ENCODE peak calls at places on chromosomes 3 and 15, in seven cellular contexts. One of them, this sample, is unnamed.

GRCh38 chr15:66798426-66799061 is 96.5 kb downstream of the SMAD6 start:
- DNase-seq in upper lobe of right lung: no peak
- DNase-seq in HAP-1: peak
- DNase-seq in cardiac fibroblast: peak
- DNase-seq in IMR-90: peak
- DNase-seq in transverse colon: no peak
- DNase-seq in CD8-positive, alpha-beta T cell: no peak
- DNase-seq in this sample: no peak

GRCh38 chr3:46959169-46959515 is 17.4 kb downstream of the CCDC12 start:
- DNase-seq in transverse colon: no peak
- DNase-seq in IMR-90: no peak
- DNase-seq in CD8-positive, alpha-beta T cell: peak
- DNase-seq in upper lobe of right lung: no peak
- DNase-seq in HAP-1: no peak
- DNase-seq in cardiac fibroblast: no peak
- DNase-seq in this sample: no peak

GRCh38 chr15:51726302-51727073 is 11.0 kb downstream of the LYSMD2 start:
- DNase-seq in IMR-90: peak
- DNase-seq in cardiac fibroblast: peak
- DNase-seq in HAP-1: peak
- DNase-seq in CD8-positive, alpha-beta T cell: peak
- DNase-seq in upper lobe of right lung: no peak
- DNase-seq in transverse colon: peak
- DNase-seq in this sample: peak

GRCh38 chr3:66140763-66141372 is 79.9 kb upstream of the SLC25A26 start:
- DNase-seq in upper lobe of right lung: no peak
- DNase-seq in cardiac fibroblast: no peak
- DNase-seq in CD8-positive, alpha-beta T cell: no peak
- DNase-seq in transverse colon: no peak
- DNase-seq in HAP-1: no peak
- DNase-seq in IMR-90: no peak
- DNase-seq in this sample: peak

GRCh38 chr3:32969656-32970055 is 18.2 kb downstream of the CCR4 start:
- DNase-seq in IMR-90: peak
- DNase-seq in transverse colon: no peak
- DNase-seq in upper lobe of right lung: no peak
- DNase-seq in CD8-positive, alpha-beta T cell: no peak
- DNase-seq in cardiac fibroblast: peak
- DNase-seq in HAP-1: no peak
- DNase-seq in this sample: no peak

GRCh38 chr3:188861847-188862740 is 309.7 kb upstream of the TPRG1 start:
- DNase-seq in upper lobe of right lung: no peak
- DNase-seq in HAP-1: no peak
- DNase-seq in transverse colon: no peak
- DNase-seq in cardiac fibroblast: peak
- DNase-seq in IMR-90: peak
- DNase-seq in CD8-positive, alpha-beta T cell: no peak
- DNase-seq in this sample: peak

GRCh38 chr15:41387646-41388045 is 14.7 kb downstream of the NDUFAF1 start:
- DNase-seq in upper lobe of right lung: no peak
- DNase-seq in transverse colon: no peak
- DNase-seq in HAP-1: no peak
- DNase-seq in cardiac fibroblast: no peak
- DNase-seq in IMR-90: no peak
- DNase-seq in CD8-positive, alpha-beta T cell: no peak
- DNase-seq in this sample: no peak

GRCh38 chr15:77838061-77838460 is 205.3 kb upstream of the LINGO1 start:
- DNase-seq in HAP-1: no peak
- DNase-seq in CD8-positive, alpha-beta T cell: no peak
- DNase-seq in transverse colon: no peak
- DNase-seq in cardiac fibroblast: no peak
- DNase-seq in upper lobe of right lung: peak
- DNase-seq in IMR-90: no peak
- DNase-seq in this sample: no peak

GRCh38 chr3:157585386-157585785 is 82.2 kb upstream of the VEPH1 start:
- DNase-seq in cardiac fibroblast: peak
- DNase-seq in HAP-1: no peak
- DNase-seq in IMR-90: no peak
- DNase-seq in transverse colon: peak
- DNase-seq in upper lobe of right lung: no peak
- DNase-seq in CD8-positive, alpha-beta T cell: no peak
- DNase-seq in this sample: no peak

GRCh38 chr15:68190048-68190447 is 15.1 kb downstream of the CALML4 start:
- DNase-seq in IMR-90: no peak
- DNase-seq in CD8-positive, alpha-beta T cell: no peak
- DNase-seq in transverse colon: no peak
- DNase-seq in HAP-1: no peak
- DNase-seq in cardiac fibroblast: no peak
- DNase-seq in upper lobe of right lung: no peak
- DNase-seq in this sample: no peak

GRCh38 chr15:81002254-81003022 is 1.7 kb downstream of the TLNRD1 start:
- DNase-seq in HAP-1: no peak
- DNase-seq in CD8-positive, alpha-beta T cell: peak
- DNase-seq in transverse colon: peak
- DNase-seq in cardiac fibroblast: no peak
- DNase-seq in upper lobe of right lung: no peak
- DNase-seq in IMR-90: no peak
- DNase-seq in this sample: no peak

GRCh38 chr3:197542741-197543454 is 12.9 kb downstream of the BDH1 start:
- DNase-seq in upper lobe of right lung: no peak
- DNase-seq in HAP-1: no peak
- DNase-seq in cardiac fibroblast: no peak
- DNase-seq in transverse colon: no peak
- DNase-seq in CD8-positive, alpha-beta T cell: no peak
- DNase-seq in IMR-90: no peak
- DNase-seq in this sample: no peak

GRCh38 chr3:127135241-127136023 is 57.5 kb upstream of the PRR23E start:
- DNase-seq in HAP-1: peak
- DNase-seq in CD8-positive, alpha-beta T cell: no peak
- DNase-seq in cardiac fibroblast: peak
- DNase-seq in upper lobe of right lung: no peak
- DNase-seq in transverse colon: no peak
- DNase-seq in IMR-90: peak
- DNase-seq in this sample: no peak

GRCh38 chr3:87236093-87236492 is 9.0 kb downstream of the CHMP2B start:
- DNase-seq in transverse colon: no peak
- DNase-seq in HAP-1: no peak
- DNase-seq in CD8-positive, alpha-beta T cell: no peak
- DNase-seq in IMR-90: no peak
- DNase-seq in upper lobe of right lung: no peak
- DNase-seq in cardiac fibroblast: no peak
- DNase-seq in this sample: no peak

GRCh38 chr3:117144832-117145231 is 435.3 kb downstream of the TUSC7 start:
- DNase-seq in transverse colon: no peak
- DNase-seq in IMR-90: peak
- DNase-seq in CD8-positive, alpha-beta T cell: no peak
- DNase-seq in cardiac fibroblast: peak
- DNase-seq in HAP-1: no peak
- DNase-seq in upper lobe of right lung: no peak
- DNase-seq in this sample: peak

GRCh38 chr3:181250714-181251113 is 261.2 kb upstream of the DNAJC19 start:
- DNase-seq in upper lobe of right lung: no peak
- DNase-seq in cardiac fibroblast: no peak
- DNase-seq in IMR-90: no peak
- DNase-seq in HAP-1: no peak
- DNase-seq in CD8-positive, alpha-beta T cell: no peak
- DNase-seq in transverse colon: no peak
- DNase-seq in this sample: no peak

GRCh38 chr15:99085413-99086326 is 19.2 kb upstream of the SYNM start:
- DNase-seq in upper lobe of right lung: no peak
- DNase-seq in HAP-1: no peak
- DNase-seq in transverse colon: no peak
- DNase-seq in CD8-positive, alpha-beta T cell: no peak
- DNase-seq in cardiac fibroblast: peak
- DNase-seq in IMR-90: peak
- DNase-seq in this sample: peak

GRCh38 chr15:44153352-44153751 is 41.7 kb downstream of the FRMD5 start:
- DNase-seq in IMR-90: peak
- DNase-seq in transverse colon: no peak
- DNase-seq in cardiac fibroblast: no peak
- DNase-seq in upper lobe of right lung: no peak
- DNase-seq in CD8-positive, alpha-beta T cell: no peak
- DNase-seq in HAP-1: no peak
- DNase-seq in this sample: no peak

GRCh38 chr15:44159492-44159891 is 35.6 kb downstream of the FRMD5 start:
- DNase-seq in transverse colon: no peak
- DNase-seq in HAP-1: no peak
- DNase-seq in upper lobe of right lung: no peak
- DNase-seq in CD8-positive, alpha-beta T cell: no peak
- DNase-seq in cardiac fibroblast: no peak
- DNase-seq in IMR-90: no peak
- DNase-seq in this sample: no peak

GRCh38 chr15:44157679-44158078 is 37.4 kb downstream of the FRMD5 start:
- DNase-seq in HAP-1: no peak
- DNase-seq in upper lobe of right lung: no peak
- DNase-seq in CD8-positive, alpha-beta T cell: no peak
- DNase-seq in cardiac fibroblast: peak
- DNase-seq in transverse colon: no peak
- DNase-seq in IMR-90: peak
- DNase-seq in this sample: peak

GRCh38 chr15:44163370-44163769 is 31.7 kb downstream of the FRMD5 start:
- DNase-seq in cardiac fibroblast: peak
- DNase-seq in HAP-1: no peak
- DNase-seq in upper lobe of right lung: no peak
- DNase-seq in IMR-90: peak
- DNase-seq in transverse colon: no peak
- DNase-seq in CD8-positive, alpha-beta T cell: no peak
- DNase-seq in this sample: no peak

GRCh38 chr15:44158111-44158510 is 37.0 kb downstream of the FRMD5 start:
- DNase-seq in IMR-90: no peak
- DNase-seq in CD8-positive, alpha-beta T cell: no peak
- DNase-seq in HAP-1: no peak
- DNase-seq in cardiac fibroblast: no peak
- DNase-seq in upper lobe of right lung: no peak
- DNase-seq in transverse colon: no peak
- DNase-seq in this sample: no peak
- H3K4me3 ChIP-seq in IMR-90: no peak
- H3K4me3 ChIP-seq in CD8-positive, alpha-beta T cell: no peak
- H3K4me3 ChIP-seq in HAP-1: no peak
- H3K4me3 ChIP-seq in cardiac fibroblast: no peak
- H3K4me3 ChIP-seq in upper lobe of right lung: no peak
- H3K4me3 ChIP-seq in transverse colon: no peak
- H3K4me3 ChIP-seq in this sample: no peak

GRCh38 chr3:187750513-187751123 is 5.3 kb upstream of the BCL6 start:
- DNase-seq in HAP-1: no peak
- DNase-seq in transverse colon: peak
- DNase-seq in upper lobe of right lung: no peak
- DNase-seq in cardiac fibroblast: no peak
- DNase-seq in IMR-90: peak
- DNase-seq in CD8-positive, alpha-beta T cell: no peak
- DNase-seq in this sample: no peak
- H3K4me3 ChIP-seq in HAP-1: no peak
- H3K4me3 ChIP-seq in transverse colon: no peak
- H3K4me3 ChIP-seq in upper lobe of right lung: peak
- H3K4me3 ChIP-seq in cardiac fibroblast: no peak
- H3K4me3 ChIP-seq in IMR-90: peak
- H3K4me3 ChIP-seq in CD8-positive, alpha-beta T cell: no peak
- H3K4me3 ChIP-seq in this sample: peak

DNA sequence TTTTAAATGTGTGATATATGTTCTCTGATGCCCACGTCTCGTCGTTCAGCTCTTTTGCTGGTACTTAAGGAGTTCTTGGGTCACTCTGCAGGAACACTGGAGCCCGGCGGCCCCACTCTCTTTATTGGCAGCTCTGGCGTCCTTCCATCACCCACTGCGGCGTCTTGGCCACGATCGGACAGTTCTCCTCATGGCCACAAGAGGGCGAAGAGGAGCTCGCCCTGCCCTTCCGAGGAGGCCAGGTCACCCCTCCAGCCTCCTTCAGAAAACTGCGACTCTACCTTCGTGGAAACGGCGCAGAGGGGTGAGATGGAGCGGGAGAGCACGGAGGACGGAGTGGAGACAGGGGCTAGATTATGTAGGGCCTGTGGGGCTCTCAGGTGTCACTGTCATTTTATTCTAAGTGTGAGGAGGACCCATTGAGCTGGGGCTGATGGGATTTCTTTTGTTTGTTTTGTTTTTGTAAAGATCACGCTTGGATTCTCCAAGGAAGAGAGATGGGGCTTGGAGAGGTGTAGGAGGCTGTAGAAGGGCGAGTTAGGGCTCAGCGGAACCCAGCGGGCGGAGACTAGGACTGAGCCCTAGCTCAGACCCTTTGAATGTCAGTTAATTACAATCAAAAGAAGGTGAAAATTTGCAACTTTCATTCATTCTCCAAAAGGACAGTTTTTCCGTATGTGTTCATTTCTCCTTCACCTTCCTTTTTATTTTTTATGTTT is 28.0 kb upstream of the GABRA5 start:
- DNase-seq in IMR-90: no peak
- DNase-seq in transverse colon: no peak
- DNase-seq in cardiac fibroblast: no peak
- DNase-seq in HAP-1: peak
- DNase-seq in CD8-positive, alpha-beta T cell: no peak
- DNase-seq in upper lobe of right lung: no peak
- DNase-seq in this sample: no peak
- H3K4me3 ChIP-seq in IMR-90: no peak
- H3K4me3 ChIP-seq in transverse colon: no peak
- H3K4me3 ChIP-seq in cardiac fibroblast: no peak
- H3K4me3 ChIP-seq in HAP-1: no peak
- H3K4me3 ChIP-seq in CD8-positive, alpha-beta T cell: no peak
- H3K4me3 ChIP-seq in upper lobe of right lung: no peak
- H3K4me3 ChIP-seq in this sample: no peak

GRCh38 chr3:16147226-16147625 is 27.3 kb upstream of the GALNT15 start:
- DNase-seq in cardiac fibroblast: peak
- DNase-seq in transverse colon: no peak
- DNase-seq in CD8-positive, alpha-beta T cell: no peak
- DNase-seq in HAP-1: no peak
- DNase-seq in IMR-90: peak
- DNase-seq in upper lobe of right lung: no peak
- DNase-seq in this sample: peak
- H3K4me3 ChIP-seq in cardiac fibroblast: no peak
- H3K4me3 ChIP-seq in transverse colon: no peak
- H3K4me3 ChIP-seq in CD8-positive, alpha-beta T cell: no peak
- H3K4me3 ChIP-seq in HAP-1: no peak
- H3K4me3 ChIP-seq in IMR-90: no peak
- H3K4me3 ChIP-seq in upper lobe of right lung: no peak
- H3K4me3 ChIP-seq in this sample: no peak

GRCh38 chr3:13416002-13416793 is 3.9 kb downstream of the NUP210 start:
- DNase-seq in transverse colon: no peak
- DNase-seq in cardiac fibroblast: no peak
- DNase-seq in IMR-90: no peak
- DNase-seq in CD8-positive, alpha-beta T cell: no peak
- DNase-seq in HAP-1: peak
- DNase-seq in upper lobe of right lung: no peak
- DNase-seq in this sample: no peak
- H3K4me3 ChIP-seq in transverse colon: no peak
- H3K4me3 ChIP-seq in cardiac fibroblast: no peak
- H3K4me3 ChIP-seq in IMR-90: no peak
- H3K4me3 ChIP-seq in CD8-positive, alpha-beta T cell: peak
- H3K4me3 ChIP-seq in HAP-1: no peak
- H3K4me3 ChIP-seq in upper lobe of right lung: no peak
- H3K4me3 ChIP-seq in this sample: no peak

This sample was measured in skeletal muscle cell.